ENCODE peak calls at places on chromosomes 11 and 22, in seven cellular contexts. M is astrocyte of the cerebellum; W is RCC 7860; S is activated CD8-positive, alpha-beta memory T cell treated with anti-CD3 and anti-CD28 coated beads for 24 hours; V is endothelial cell; I is NCI-H1105 treated with DMSO at 0.1 percent for 48 hours; C is stimulated activated effector memory CD8-positive, alpha-beta T cell treated with anti-CD3 and anti-CD28 coated beads, Interleukin-12 subunit alpha, Interleukin-12 subunit beta, amount 100 ng/mL, for 72 hours. X is an unnamed sample.

GRCh38 chr11:123235687-123236261 is 40.7 kb upstream of the CLMP start:
- DNase-seq in I (no peak), C (no peak), V (no peak), S (no peak), M (no peak), W (no peak), X (no peak)

GRCh38 chr11:45848654-45849081 is 1.4 kb downstream of the CRY2 start:
- DNase-seq in C (no peak), M (no peak), I (no peak), S (no peak), V (no peak), W (no peak), X (no peak)

GRCh38 chr11:80349986-80350385 is 909.2 kb upstream of the TENM4 start:
- DNase-seq in C (no peak), V (no peak), S (no peak), M (no peak), I (no peak), W (no peak), X (no peak)

GRCh38 chr22:27164781-27165503 is 507.6 kb downstream of the MIAT start:
- DNase-seq in C (no peak), V (no peak), M (no peak), W (peak; percentile 82), I (no peak), S (no peak), X (no peak)

GRCh38 chr11:10669258-10670033 is 24.1 kb downstream of the IRAG1 start:
- DNase-seq in M (no peak), V (no peak), I (peak; percentile 59), C (no peak), S (no peak), W (peak; percentile 24), X (no peak)

GRCh38 chr11:104736503-104736902 is 161.8 kb downstream of the CASP12 start:
- DNase-seq in W (no peak), C (no peak), I (no peak), S (no peak), M (no peak), V (no peak), X (no peak)

GRCh38 chr22:43826142-43827093 is 14.3 kb upstream of the EFCAB6 start:
- DNase-seq in W (peak; percentile 64), C (no peak), V (no peak), S (no peak), M (peak; percentile 67), I (no peak), X (no peak)

GRCh38 chr11:117484159-117484558 is 156.5 kb downstream of the CEP164 start:
- DNase-seq in M (no peak), W (no peak), C (no peak), I (no peak), S (no peak), V (no peak), X (no peak)

GRCh38 chr11:7257744-7258143 is 6.0 kb downstream of the SYT9 start:
- DNase-seq in W (no peak), S (no peak), V (no peak), M (no peak), I (no peak), C (no peak), X (no peak)

GRCh38 chr11:119318240-119319135 is 1.6 kb upstream of the MCAM start:
- DNase-seq in I (no peak), W (peak; percentile 71), V (no peak), S (no peak), M (no peak), C (no peak), X (no peak)

GRCh38 chr11:10639350-10639749 is 54.2 kb downstream of the IRAG1 start:
- DNase-seq in I (no peak), W (no peak), S (no peak), C (no peak), V (no peak), M (no peak), X (no peak)

GRCh38 chr22:30823015-30823370 is 128.3 kb downstream of the OSBP2 start:
- DNase-seq in V (peak; percentile 50), S (no peak), C (no peak), M (no peak), I (no peak), W (no peak), X (no peak)

GRCh38 chr11:95443386-95443785 is 212.4 kb upstream of the SESN3 start:
- DNase-seq in S (no peak), W (no peak), I (no peak), C (no peak), V (no peak), M (no peak), X (no peak)

GRCh38 chr22:38202437-38203089 is 769 bp downstream of the MAFF start:
- DNase-seq in M (peak; percentile 79), I (peak; percentile 46), C (peak; percentile 81), S (peak; percentile 80), W (peak; percentile 35), V (peak; percentile 65), X (peak; percentile 76)

GRCh38 chr11:12143461-12144258 is 33.3 kb downstream of the MICAL2 start:
- DNase-seq in C (no peak), S (no peak), I (no peak), V (no peak), W (no peak), M (no peak), X (no peak)

GRCh38 chr22:35971418-35972119 is 57.1 kb downstream of the RBFOX2 start:
- DNase-seq in C (no peak), S (no peak), V (no peak), I (no peak), M (peak; percentile 86), W (no peak), X (no peak)

X was measured in omental fat pad.